ENCODE peak calls at places on chromosome 21, in six cellular contexts. G, P, A, E, R and H are unnamed samples.
A peak's percentile ranks its signal among the peaks of the same experiment; 100 is the strongest.

GRCh38 chr21:43208561-43209332 is 39.9 kb downstream of the CRYAA start:
- DNase-seq in G (no peak), P (peak; percentile 14), A (no peak), E (no peak), R (no peak), H (peak; percentile 66)

GRCh38 chr21:31630062-31630711 is 29.3 kb upstream of the SOD1 start:
- DNase-seq in G (no peak), P (no peak), A (no peak), E (no peak), R (no peak), H (no peak)

GRCh38 chr21:43869486-43870325 is 4.7 kb downstream of the AGPAT3 start:
- DNase-seq in G (no peak), P (no peak), A (no peak), E (no peak), R (no peak), H (peak; percentile 37)

GRCh38 chr21:18161841-18162240 is 82.8 kb upstream of the CHODL start:
- DNase-seq in G (no peak), P (no peak), A (no peak), E (no peak), R (no peak), H (no peak)

GRCh38 chr21:42063206-42063577 is 7.9 kb upstream of the UMODL1 start:
- DNase-seq in G (no peak), P (no peak), A (no peak), E (no peak), R (no peak), H (peak; percentile 67)

GRCh38 chr21:45409466-45410150 is 4.6 kb downstream of the COL18A1 start:
- DNase-seq in G (peak; percentile 67), P (no peak), A (peak; percentile 66), E (no peak), R (no peak), H (peak; percentile 81)

GRCh38 chr21:43588957-43589356 is 70.3 kb downstream of the HSF2BP start:
- DNase-seq in G (no peak), P (no peak), A (no peak), E (no peak), R (no peak), H (no peak)

GRCh38 chr21:33374080-33374873 is 28.9 kb upstream of the IFNGR2 start:
- DNase-seq in G (peak; percentile 52), P (peak; percentile 57), A (peak; percentile 47), E (no peak), R (peak; percentile 68), H (no peak)

GRCh38 chr21:40923361-40923760 is 76.4 kb upstream of the DSCAM start:
- DNase-seq in G (no peak), P (no peak), A (no peak), E (no peak), R (no peak), H (no peak)

GRCh38 chr21:18725653-18726052 is 322.1 kb upstream of the TMPRSS15 start:
- DNase-seq in G (no peak), P (no peak), A (no peak), E (no peak), R (peak; percentile 56), H (no peak)

GRCh38 chr21:36150192-36150711 is 6.4 kb upstream of the DOP1B start:
- DNase-seq in G (peak; percentile 38), P (peak; percentile 48), A (peak; percentile 52), E (no peak), R (no peak), H (no peak)

GRCh38 chr21:30189763-30190162 is 23.2 kb upstream of the CLDN17 start:
- DNase-seq in G (no peak), P (no peak), A (no peak), E (no peak), R (no peak), H (no peak)

GRCh38 chr21:40404319-40404906 is 442.5 kb downstream of the DSCAM start:
- DNase-seq in G (no peak), P (no peak), A (no peak), E (no peak), R (no peak), H (no peak)

GRCh38 chr21:46457801-46458314 is 833 bp upstream of the DIP2A start:
- DNase-seq in G (peak; percentile 41), P (peak; percentile 54), A (peak; percentile 72), E (no peak), R (peak; percentile 55), H (no peak)

GRCh38 chr21:46459024-46459355 is 299 bp downstream of the DIP2A start:
- DNase-seq in G (no peak), P (no peak), A (no peak), E (no peak), R (no peak), H (no peak)

GRCh38 chr21:46459356-46460112 is 843 bp downstream of the DIP2A start:
- DNase-seq in G (peak; percentile 47), P (peak; percentile 53), A (peak; percentile 63), E (no peak), R (peak; percentile 58), H (peak; percentile 85)

GRCh38 chr21:46456750-46457149 is 1.9 kb upstream of the DIP2A start:
- DNase-seq in G (no peak), P (no peak), A (no peak), E (no peak), R (no peak), H (no peak)

GRCh38 chr21:46458315-46459023 is at the start of gene DIP2A:
- DNase-seq in G (peak; percentile 95), P (peak; percentile 96), A (peak; percentile 96), E (peak; percentile 87), R (peak; percentile 98), H (peak; percentile 99)
- TF ChIP-seq CTCF in G (no peak), P (no peak), A (no peak), E (no peak), R (no peak), H (no peak)

DNA sequence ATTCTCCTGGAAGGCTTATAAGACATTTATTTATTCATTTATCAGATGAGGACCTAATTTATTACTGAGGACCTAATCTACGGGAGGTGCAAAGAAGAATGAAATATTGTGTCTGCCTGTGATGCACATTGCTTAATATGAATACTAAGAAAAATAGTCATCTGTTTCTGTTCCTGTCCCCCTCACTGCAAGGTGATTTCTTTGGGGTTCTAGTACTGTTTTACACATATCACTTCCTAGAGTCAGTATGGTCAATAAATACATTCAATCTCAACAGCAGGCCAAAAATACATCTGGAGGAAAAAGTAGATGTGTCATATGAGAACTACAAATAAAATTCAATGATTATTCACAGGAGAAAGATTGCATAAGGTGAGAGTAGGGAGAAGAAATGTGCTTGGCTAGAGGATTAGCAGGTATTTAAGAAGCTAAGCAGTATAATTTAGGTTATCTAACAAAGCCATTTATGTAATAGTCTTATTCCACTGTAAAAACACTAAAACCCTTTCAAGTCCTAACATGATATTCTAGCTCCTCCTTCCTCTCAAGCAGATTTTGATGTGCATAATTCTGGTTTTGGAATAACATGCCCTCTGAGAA is 45.3 kb upstream of the SAMSN1 start:
- DNase-seq in G (no peak), P (no peak), A (no peak), E (no peak), R (no peak), H (no peak)
- H3K27ac ChIP-seq in G (no peak overlapping the region), P (no peak overlapping the region), A (no peak overlapping the region), E (no peak overlapping the region), R (no peak overlapping the region), H (no peak overlapping the region)

GRCh38 chr21:35044128-35044527 is 5.0 kb downstream of the RUNX1 start:
- DNase-seq in G (no peak), P (no peak), A (no peak), E (no peak), R (no peak), H (no peak)

GRCh38 chr21:35039595-35040291 is 9.4 kb downstream of the RUNX1 start:
- DNase-seq in G (no peak), P (no peak), A (no peak), E (no peak), R (no peak), H (no peak)

GRCh38 chr21:35043549-35043948 is 5.6 kb downstream of the RUNX1 start:
- DNase-seq in G (no peak), P (no peak), A (no peak), E (no peak), R (no peak), H (no peak)

GRCh38 chr21:35038772-35039145 is 10.3 kb downstream of the RUNX1 start:
- DNase-seq in G (no peak), P (no peak), A (no peak), E (no peak), R (no peak), H (no peak)

GRCh38 chr21:35041122-35041521 is 8.0 kb downstream of the RUNX1 start:
- DNase-seq in G (no peak), P (no peak), A (no peak), E (no peak), R (no peak), H (no peak)
- H3K4me1 ChIP-seq in G (no peaks in the 10 kb centered on the region), P (no peaks in the 10 kb centered on the region), A (no peaks in the 10 kb centered on the region), E (peaks cover 90% of the 10 kb centered on the region), R (no peaks in the 10 kb centered on the region), H (no peaks in the 10 kb centered on the region)

GRCh38 chr21:37671381-37671780 is 244.9 kb downstream of the KCNJ6 start:
- DNase-seq in G (no peak), P (no peak), A (no peak), E (no peak), R (no peak), H (no peak)

GRCh38 chr21:37670883-37671282 is 245.4 kb downstream of the KCNJ6 start:
- DNase-seq in G (no peak), P (no peak), A (no peak), E (no peak), R (no peak), H (no peak)

GRCh38 chr21:37669249-37669648 is 247.0 kb downstream of the KCNJ6 start:
- DNase-seq in G (no peak), P (no peak), A (no peak), E (no peak), R (no peak), H (no peak)

GRCh38 chr21:37667380-37667779 is 248.9 kb downstream of the KCNJ6 start:
- DNase-seq in G (no peak), P (no peak), A (no peak), E (no peak), R (no peak), H (no peak)

GRCh38 chr21:37668462-37669239 is 247.6 kb downstream of the KCNJ6 start:
- DNase-seq in G (no peak), P (no peak), A (no peak), E (no peak), R (peak; percentile 27), H (no peak)
- TF ChIP-seq CTCF in G (no peak), P (no peak), A (no peak), E (no peak), R (no peak), H (no peak)